ENCODE peak calls at places on chromosomes 4 and X, in nine cellular contexts. J is IMR-90, T is ovary, N is pancreas, D is fibroblast of lung, G is right lobe of liver, V is lung, E is cardiac muscle cell, Z is tibial artery. S is an unnamed sample.

GRCh38 chr4:53281438-53281837 is 84.4 kb downstream of the SCFD2 start:
- DNase-seq in Z (no peak), T (no peak), E (peak; percentile 12), G (no peak), V (no peak), J (peak; percentile 67), D (no peak), N (no peak), S (no peak)

GRCh38 chrX:12488781-12489180 is 302.4 kb upstream of the PRPS2 start:
- DNase-seq in Z (no peak), J (no peak), E (peak; percentile 21), D (no peak), N (no peak), V (no peak), T (no peak), G (no peak), S (no peak)

GRCh38 chr4:166174717-166175510 is 301.9 kb downstream of the TLL1 start:
- DNase-seq in E (peak; percentile 37), N (no peak), T (no peak), Z (no peak), J (no peak), V (no peak), D (peak; percentile 45), G (no peak), S (no peak)

GRCh38 chrX:107451754-107452153 is 2.3 kb downstream of the FRMPD3 start:
- DNase-seq in J (no peak), G (no peak), E (no peak), N (no peak), D (no peak), T (peak; percentile 26), Z (no peak), V (no peak), S (no peak)

GRCh38 chr4:18012115-18012806 is 9.3 kb downstream of the LCORL start:
- DNase-seq in D (peak; percentile 7), J (no peak), T (no peak), G (no peak), V (no peak), E (peak; percentile 15), Z (no peak), N (no peak), S (no peak)

GRCh38 chrX:16807976-16808542 is 21.8 kb downstream of the TXLNG start:
- DNase-seq in V (no peak), Z (no peak), D (peak; percentile 33), E (peak; percentile 70), N (no peak), J (peak; percentile 68), G (no peak), T (no peak), S (no peak)

GRCh38 chr4:1330761-1331590 is 16.0 kb upstream of the UVSSA start:
- DNase-seq in D (no peak), T (peak; percentile 20), N (no peak), E (no peak), Z (no peak), V (no peak), G (peak; percentile 45), J (no peak), S (no peak)

GRCh38 chr4:83490876-83491450 is 6.1 kb upstream of the ABRAXAS1 start:
- DNase-seq in G (no peak), N (no peak), D (peak; percentile 24), T (no peak), E (peak; percentile 48), J (peak; percentile 18), V (no peak), Z (no peak), S (no peak)

GRCh38 chr4:113646456-113646809 is 115.1 kb downstream of the CAMK2D start:
- DNase-seq in V (no peak), D (peak; percentile 44), Z (no peak), G (no peak), T (no peak), N (no peak), E (no peak), J (peak; percentile 54), S (no peak)

GRCh38 chrX:125420809-125421208 is 101.1 kb downstream of the TEX13C start:
- DNase-seq in D (no peak), T (no peak), V (no peak), J (no peak), Z (no peak), G (no peak), E (no peak), N (no peak), S (no peak)

GRCh38 chr4:80335554-80336358 is at the start of gene CFAP299:
- DNase-seq in T (peak; percentile 86), Z (peak; percentile 65), D (peak; percentile 87), V (peak; percentile 88), J (peak; percentile 90), E (peak; percentile 91), N (peak; percentile 91), G (peak; percentile 93), S (peak; percentile 88)

GRCh38 chr4:173545440-173545839 is 15.4 kb upstream of the HAND2 start:
- DNase-seq in N (no peak), D (no peak), G (no peak), Z (no peak), J (no peak), T (no peak), V (no peak), E (no peak), S (no peak)

GRCh38 chr4:173543266-173543665 is 13.2 kb upstream of the HAND2 start:
- DNase-seq in N (no peak), T (no peak), V (no peak), Z (no peak), G (no peak), E (no peak), D (no peak), J (no peak), S (no peak)

GRCh38 chr4:173547889-173548288 is 17.9 kb upstream of the HAND2 start:
- DNase-seq in T (peak; percentile 28), E (peak; percentile 48), Z (no peak), G (no peak), V (no peak), J (no peak), D (no peak), N (no peak), S (no peak)

GRCh38 chr4:173546776-173547175 is 16.7 kb upstream of the HAND2 start:
- DNase-seq in T (no peak), G (no peak), N (no peak), E (no peak), J (no peak), V (no peak), Z (no peak), D (no peak), S (no peak)
- H3K27me3 ChIP-seq in T (no peaks in the 10 kb centered on the region), G (peaks cover 9% of the 10 kb centered on the region), N (no peaks in the 10 kb centered on the region), E (peaks cover under 1% of the 10 kb centered on the region), J (peaks cover 15% of the 10 kb centered on the region), V (peaks cover 8% of the 10 kb centered on the region), Z (no peaks in the 10 kb centered on the region), D (no peaks in the 10 kb centered on the region), S (no peaks in the 10 kb centered on the region)

GRCh38 chr4:142378179-142378578 is 467.9 kb downstream of the INPP4B start:
- DNase-seq in E (no peak), J (no peak), T (no peak), V (no peak), Z (no peak), G (no peak), N (peak; percentile 53), D (no peak), S (no peak)
- H3K4me1 ChIP-seq in E (peaks cover 52% of the 10 kb centered on the region), J (peaks cover 9% of the 10 kb centered on the region), T (peaks cover 4% of the 10 kb centered on the region), V (peaks cover 1% of the 10 kb centered on the region), Z (no peaks in the 10 kb centered on the region), G (no peaks in the 10 kb centered on the region), N (peaks cover 24% of the 10 kb centered on the region), D (peaks cover 17% of the 10 kb centered on the region), S (peaks cover 2% of the 10 kb centered on the region)

GRCh38 chrX:10172867-10173266 is 16.1 kb downstream of the CLCN4 start:
- DNase-seq in V (no peak), N (no peak), Z (no peak), G (no peak), D (peak; percentile 15), E (peak; percentile 26), T (no peak), J (peak; percentile 30), S (no peak)

GRCh38 chrX:10174051-10174450 is 17.3 kb downstream of the CLCN4 start:
- DNase-seq in E (no peak), V (no peak), Z (no peak), T (no peak), N (no peak), D (no peak), G (no peak), J (no peak), S (no peak)

GRCh38 chrX:10174810-10175209 is 18.0 kb downstream of the CLCN4 start:
- DNase-seq in J (peak; percentile 38), D (peak; percentile 25), E (no peak), G (no peak), V (no peak), N (no peak), Z (no peak), T (no peak), S (no peak)

GRCh38 chrX:10175317-10175871 is 18.6 kb downstream of the CLCN4 start:
- DNase-seq in J (peak; percentile 77), Z (no peak), E (peak; percentile 68), N (no peak), G (no peak), V (no peak), T (peak; percentile 51), D (peak; percentile 82), S (no peak)

DNA sequence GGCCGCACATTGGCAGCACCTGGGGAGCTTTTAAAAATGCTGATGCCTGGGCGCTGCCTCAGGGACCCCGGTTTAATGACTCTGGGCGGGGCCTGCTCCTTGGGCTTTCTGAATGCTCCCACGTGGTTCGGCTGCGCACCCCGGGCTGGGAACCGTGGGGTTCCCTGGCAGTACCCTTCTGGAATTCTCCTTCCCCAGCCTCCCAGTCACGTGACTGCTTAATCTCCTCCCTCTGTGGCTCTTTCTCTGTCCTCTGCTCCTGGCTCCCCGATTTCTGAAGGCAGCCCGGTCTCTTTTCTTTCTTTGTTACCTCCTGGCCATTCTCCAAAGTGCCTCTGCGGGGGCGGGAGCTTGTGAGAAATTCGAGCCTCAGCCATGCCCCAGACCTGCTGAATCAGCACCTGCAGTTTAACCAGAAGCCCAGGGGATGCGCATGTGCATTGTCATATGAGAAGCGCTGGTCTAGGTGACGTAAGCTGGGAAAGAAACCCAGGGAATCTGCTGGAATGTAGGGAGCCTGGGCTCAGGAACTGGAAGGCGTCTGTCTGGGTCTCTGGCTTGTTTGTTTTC is 16.6 kb downstream of the CLCN4 start:
- DNase-seq in T (peak; percentile 84), D (peak; percentile 95), J (peak; percentile 89), E (peak; percentile 93), G (peak; percentile 80), Z (peak; percentile 48), V (no peak), N (peak; percentile 53), S (peak; percentile 69)
- H3K27ac ChIP-seq in T (peak overlapping the region; percentile 74), D (no peak overlapping the region), J (no peak overlapping the region), E (peak overlapping the region; percentile 69), G (peak overlapping the region; percentile 70), Z (no peak overlapping the region), V (peak overlapping the region; percentile 59), N (no peak overlapping the region), S (no peak overlapping the region)

DNA sequence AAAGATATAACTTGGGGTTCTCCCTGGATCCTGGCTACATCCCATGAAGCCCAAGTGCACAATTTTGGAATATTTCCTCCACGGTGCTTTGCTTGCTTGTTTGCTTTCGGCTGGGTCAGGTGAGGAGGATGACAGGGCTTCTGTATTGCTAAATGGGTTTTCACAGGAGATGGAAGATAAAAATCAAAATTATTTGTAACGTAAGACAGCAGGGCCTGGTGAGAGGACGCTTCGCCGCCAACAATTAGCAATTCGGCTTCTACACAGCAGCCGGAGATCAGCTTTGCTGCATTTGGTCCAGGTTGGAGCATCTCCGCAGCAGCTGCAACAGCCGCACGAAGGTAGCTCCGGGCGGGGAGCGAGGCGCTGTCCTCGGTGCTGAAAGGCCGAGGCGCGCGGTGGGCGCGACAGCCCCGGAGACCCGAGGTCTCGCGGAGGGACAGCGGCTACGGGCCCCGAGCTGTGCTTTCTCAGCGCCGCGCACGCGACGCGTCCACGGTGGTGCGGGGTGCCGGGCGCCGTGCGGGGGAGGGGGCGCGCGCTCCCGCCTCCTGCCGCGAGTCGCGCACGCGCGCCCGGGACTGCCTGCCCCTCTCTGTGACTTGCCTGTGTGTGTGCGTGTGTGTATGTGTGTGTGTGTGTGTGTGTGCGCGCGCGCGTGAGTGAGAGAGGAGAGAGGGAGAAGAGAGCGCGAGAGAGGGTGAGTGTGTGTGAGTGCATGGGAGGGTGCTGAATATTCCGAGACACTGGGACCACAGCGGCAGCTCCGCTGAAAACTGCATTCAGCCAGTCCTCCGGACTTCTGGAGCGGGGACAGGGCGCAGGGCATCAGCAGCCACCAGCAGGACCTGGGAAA is at the start of gene GRIA2:
- DNase-seq in T (no peak), D (peak; percentile 67), Z (no peak), G (peak; percentile 52), N (peak; percentile 41), V (no peak), E (peak; percentile 66), J (peak; percentile 54), S (peak; percentile 72)
- H3K27me3 ChIP-seq in T (no peaks in the 10 kb centered on the region), D (peaks cover 26% of the 10 kb centered on the region), Z (no peaks in the 10 kb centered on the region), G (peaks cover 27% of the 10 kb centered on the region), N (no peaks in the 10 kb centered on the region), V (peaks cover 12% of the 10 kb centered on the region), E (peaks cover 70% of the 10 kb centered on the region), J (peaks cover 33% of the 10 kb centered on the region), S (no peaks in the 10 kb centered on the region)

S was measured in aorta.